ENCODE peak calls at places on chromosomes 6 and 20, in four cellular contexts. One of them, this sample, is unnamed.

GRCh38 chr6:52361945-52362442 is at the start of gene PAQR8:
- DNase-seq in GM12878: no peak
- DNase-seq in HepG2: no peak
- DNase-seq in SK-N-SH: peak
- DNase-seq in this sample: peak

GRCh38 chr6:27280540-27281000 is 31.5 kb downstream of the POM121L2 start:
- DNase-seq in GM12878: no peak
- DNase-seq in HepG2: peak
- DNase-seq in SK-N-SH: no peak
- DNase-seq in this sample: no peak

GRCh38 chr20:58645277-58645968 is 5.7 kb upstream of the STX16 start:
- DNase-seq in GM12878: no peak
- DNase-seq in HepG2: peak
- DNase-seq in SK-N-SH: no peak
- DNase-seq in this sample: no peak

GRCh38 chr6:492816-493414 is 101.4 kb downstream of the IRF4 start:
- DNase-seq in GM12878: no peak
- DNase-seq in HepG2: no peak
- DNase-seq in SK-N-SH: no peak
- DNase-seq in this sample: no peak

GRCh38 chr20:45098096-45098773 is 2.7 kb downstream of the KCNS1 start:
- DNase-seq in GM12878: no peak
- DNase-seq in HepG2: no peak
- DNase-seq in SK-N-SH: peak
- DNase-seq in this sample: no peak

GRCh38 chr20:47487175-47487917 is 14.3 kb upstream of the NCOA3 start:
- DNase-seq in GM12878: peak
- DNase-seq in HepG2: no peak
- DNase-seq in SK-N-SH: no peak
- DNase-seq in this sample: no peak

GRCh38 chr6:155313602-155314091 is 637 bp downstream of the TFB1M start:
- DNase-seq in GM12878: no peak
- DNase-seq in HepG2: peak
- DNase-seq in SK-N-SH: no peak
- DNase-seq in this sample: peak

GRCh38 chr20:34557936-34558319 is 590 bp upstream of the MAP1LC3A start:
- DNase-seq in GM12878: no peak
- DNase-seq in HepG2: no peak
- DNase-seq in SK-N-SH: peak
- DNase-seq in this sample: no peak

GRCh38 chr6:2993755-2994317 is 5.9 kb upstream of the NQO2 start:
- DNase-seq in GM12878: no peak
- DNase-seq in HepG2: peak
- DNase-seq in SK-N-SH: no peak
- DNase-seq in this sample: no peak

GRCh38 chr6:135251964-135252429 is 70.9 kb downstream of the MYB start:
- DNase-seq in GM12878: no peak
- DNase-seq in HepG2: peak
- DNase-seq in SK-N-SH: no peak
- DNase-seq in this sample: no peak

GRCh38 chr6:116763048-116763447 is 2.5 kb downstream of the FAM162B start:
- DNase-seq in GM12878: no peak
- DNase-seq in HepG2: no peak
- DNase-seq in SK-N-SH: peak
- DNase-seq in this sample: no peak

GRCh38 chr20:60365882-60366281 is 407.7 kb downstream of the CDH26 start:
- DNase-seq in GM12878: no peak
- DNase-seq in HepG2: no peak
- DNase-seq in SK-N-SH: peak
- DNase-seq in this sample: no peak

GRCh38 chr6:168834814-168835213 is 393.8 kb downstream of the SMOC2 start:
- DNase-seq in GM12878: no peak
- DNase-seq in HepG2: peak
- DNase-seq in SK-N-SH: no peak
- DNase-seq in this sample: no peak

GRCh38 chr20:62368629-62369507 is 1.8 kb upstream of the LAMA5 start:
- DNase-seq in GM12878: no peak
- DNase-seq in HepG2: peak
- DNase-seq in SK-N-SH: peak
- DNase-seq in this sample: peak
- TF ChIP-seq CTCF in GM12878: peak
- TF ChIP-seq CTCF in HepG2: peak
- TF ChIP-seq CTCF in SK-N-SH: peak
- TF ChIP-seq CTCF in this sample: peak

GRCh38 chr20:22819134-22819533 is 216.0 kb upstream of the SSTR4 start:
- DNase-seq in GM12878: no peak
- DNase-seq in HepG2: no peak
- DNase-seq in SK-N-SH: no peak
- DNase-seq in this sample: no peak
- TF ChIP-seq PBX3 in GM12878: no peak
- TF ChIP-seq PBX3 in HepG2: no peak
- TF ChIP-seq PBX3 in SK-N-SH: no peak
- TF ChIP-seq PBX3 in this sample: no peak

GRCh38 chr6:39228111-39228971 is 934 bp downstream of the KCNK5 start:
- DNase-seq in GM12878: no peak
- DNase-seq in HepG2: no peak
- DNase-seq in SK-N-SH: peak
- DNase-seq in this sample: no peak

GRCh38 chr6:39226606-39227300 is 2.5 kb downstream of the KCNK5 start:
- DNase-seq in GM12878: no peak
- DNase-seq in HepG2: no peak
- DNase-seq in SK-N-SH: no peak
- DNase-seq in this sample: no peak

GRCh38 chr6:39231386-39231785 is 2.1 kb upstream of the KCNK5 start:
- DNase-seq in GM12878: no peak
- DNase-seq in HepG2: no peak
- DNase-seq in SK-N-SH: no peak
- DNase-seq in this sample: no peak

GRCh38 chr6:39227476-39227875 is 1.8 kb downstream of the KCNK5 start:
- DNase-seq in GM12878: no peak
- DNase-seq in HepG2: no peak
- DNase-seq in SK-N-SH: no peak
- DNase-seq in this sample: no peak

DNA sequence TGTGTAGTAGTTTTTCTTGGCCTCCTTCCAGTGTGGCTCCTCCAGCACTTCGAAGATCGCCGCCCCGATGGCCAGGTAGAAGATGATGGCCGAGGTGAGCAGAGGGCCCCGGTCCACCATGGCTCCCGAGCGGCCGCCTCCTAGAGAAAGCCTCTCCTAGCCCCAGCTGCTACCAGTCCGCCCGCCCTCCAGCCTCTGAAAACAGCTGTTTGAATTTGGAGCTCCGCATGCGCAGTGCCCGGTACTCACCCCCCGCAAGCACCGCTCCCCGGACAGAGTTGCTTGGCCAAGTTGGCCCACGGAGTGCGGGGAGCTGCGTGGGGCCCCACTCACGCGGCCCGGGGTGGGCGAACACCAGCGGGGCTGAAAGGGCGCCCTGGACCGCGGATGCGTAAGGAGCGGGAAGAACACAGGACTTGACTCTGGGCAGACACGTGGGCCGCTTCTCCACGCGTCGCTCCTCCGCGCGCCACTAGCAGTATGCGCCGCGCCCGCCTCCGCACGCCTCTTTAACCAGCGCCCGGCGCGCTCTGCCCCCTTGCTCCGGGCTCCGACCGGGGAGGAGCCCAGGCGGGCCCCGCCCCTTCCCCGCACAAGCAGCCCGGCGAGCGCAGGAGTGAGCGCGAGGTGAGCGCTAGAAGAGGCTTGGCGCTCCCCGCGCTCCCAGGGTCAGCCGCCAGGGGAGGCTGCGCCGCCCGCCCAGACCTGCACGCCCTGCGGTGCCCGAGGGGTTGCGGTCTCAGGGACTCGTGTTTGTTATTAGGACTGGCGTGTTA is at the start of gene KCNK5:
- DNase-seq in GM12878: no peak
- DNase-seq in HepG2: peak
- DNase-seq in SK-N-SH: peak
- DNase-seq in this sample: peak
- TF ChIP-seq CTCF in GM12878: peak
- TF ChIP-seq CTCF in HepG2: peak
- TF ChIP-seq CTCF in SK-N-SH: peak
- TF ChIP-seq CTCF in this sample: peak

DNA sequence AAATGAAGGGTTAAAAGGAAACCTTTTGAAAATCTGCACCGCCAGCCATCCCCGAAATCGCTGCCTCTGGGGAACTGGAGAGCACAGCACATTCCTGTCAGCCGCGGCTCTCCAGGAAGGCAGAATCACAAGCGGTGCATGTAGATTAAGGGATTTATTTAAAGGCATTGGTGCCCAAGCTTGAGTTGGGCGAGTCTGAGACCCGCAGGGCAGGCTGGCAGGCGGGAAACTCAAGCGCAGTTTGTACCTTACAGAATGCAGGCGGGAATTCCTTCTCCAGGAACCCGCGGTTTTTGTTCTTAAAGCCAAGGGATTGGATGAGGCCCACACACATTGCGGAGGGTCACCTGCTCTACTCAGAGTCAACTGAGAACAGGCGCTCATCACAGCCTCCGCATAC is 10.8 kb downstream of the GPR31 start:
- DNase-seq in GM12878: no peak
- DNase-seq in HepG2: no peak
- DNase-seq in SK-N-SH: no peak
- DNase-seq in this sample: no peak
- TF ChIP-seq PBX3 in GM12878: no peak
- TF ChIP-seq PBX3 in HepG2: no peak
- TF ChIP-seq PBX3 in SK-N-SH: no peak
- TF ChIP-seq PBX3 in this sample: no peak

GRCh38 chr20:10707791-10708190 is 34.0 kb upstream of the JAG1 start:
- DNase-seq in GM12878: no peak
- DNase-seq in HepG2: no peak
- DNase-seq in SK-N-SH: no peak
- DNase-seq in this sample: no peak

GRCh38 chr20:10708342-10709185 is 34.8 kb upstream of the JAG1 start:
- DNase-seq in GM12878: no peak
- DNase-seq in HepG2: peak
- DNase-seq in SK-N-SH: no peak
- DNase-seq in this sample: peak

GRCh38 chr20:10710995-10711775 is 37.4 kb upstream of the JAG1 start:
- DNase-seq in GM12878: no peak
- DNase-seq in HepG2: peak
- DNase-seq in SK-N-SH: no peak
- DNase-seq in this sample: peak

GRCh38 chr20:10711903-10712373 is 38.1 kb upstream of the JAG1 start:
- DNase-seq in GM12878: no peak
- DNase-seq in HepG2: peak
- DNase-seq in SK-N-SH: no peak
- DNase-seq in this sample: no peak

DNA sequence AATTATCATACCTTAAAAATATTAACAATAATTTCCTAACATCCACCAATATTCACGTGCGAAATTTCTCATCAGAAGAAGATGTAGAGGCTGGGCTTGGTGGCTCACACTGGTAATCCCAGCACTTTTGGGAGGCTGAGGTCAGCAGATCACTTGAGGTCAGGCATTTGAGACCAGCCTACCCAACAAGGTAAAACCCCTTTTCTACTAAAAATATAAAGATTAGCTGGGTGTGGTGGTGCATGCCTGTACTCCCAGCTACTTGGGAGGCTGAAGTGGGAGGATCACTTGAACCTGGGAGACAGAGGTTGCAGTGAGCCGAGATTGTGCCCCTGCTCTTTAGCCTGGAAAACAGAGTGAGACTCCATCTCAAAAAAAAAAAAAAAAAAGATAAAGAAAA is 36.1 kb upstream of the JAG1 start:
- DNase-seq in GM12878: no peak
- DNase-seq in HepG2: no peak
- DNase-seq in SK-N-SH: no peak
- DNase-seq in this sample: no peak
- TF ChIP-seq CTCF in GM12878: no peak
- TF ChIP-seq CTCF in HepG2: no peak
- TF ChIP-seq CTCF in SK-N-SH: no peak
- TF ChIP-seq CTCF in this sample: no peak

DNA sequence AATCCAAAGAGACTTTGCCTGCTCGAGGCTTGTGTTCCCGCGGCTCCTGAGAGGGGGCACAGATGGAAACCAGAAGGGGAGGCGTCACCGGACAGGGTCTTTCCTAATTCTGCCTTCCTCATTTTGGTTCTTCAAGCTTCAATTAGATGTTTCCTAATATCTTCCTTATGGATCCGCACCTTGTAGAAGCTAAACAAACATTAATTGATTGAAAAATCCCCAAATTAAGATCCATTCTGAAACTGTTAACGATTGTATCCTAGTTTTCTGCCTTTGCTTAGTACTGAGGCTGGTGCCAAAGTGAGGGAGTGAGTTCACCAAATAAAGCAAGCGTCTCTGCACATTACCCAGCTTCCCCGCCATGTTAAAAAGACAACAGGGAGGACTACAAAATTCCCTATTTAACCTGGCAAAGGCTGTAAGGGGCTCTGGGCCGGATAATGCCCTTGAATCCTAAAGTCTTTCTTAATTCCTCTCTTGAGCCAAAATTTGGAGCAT is 123.2 kb downstream of the GPX5 start:
- DNase-seq in GM12878: no peak
- DNase-seq in HepG2: no peak
- DNase-seq in SK-N-SH: peak
- DNase-seq in this sample: peak
- TF ChIP-seq PBX3 in GM12878: no peak
- TF ChIP-seq PBX3 in HepG2: no peak
- TF ChIP-seq PBX3 in SK-N-SH: no peak
- TF ChIP-seq PBX3 in this sample: no peak

GRCh38 chr6:10175330-10175729 is 239.5 kb downstream of the TFAP2A start:
- DNase-seq in GM12878: no peak
- DNase-seq in HepG2: no peak
- DNase-seq in SK-N-SH: no peak
- DNase-seq in this sample: no peak

GRCh38 chr6:10174761-10175160 is 240.1 kb downstream of the TFAP2A start:
- DNase-seq in GM12878: no peak
- DNase-seq in HepG2: no peak
- DNase-seq in SK-N-SH: no peak
- DNase-seq in this sample: no peak

GRCh38 chr6:10170816-10171215 is 244.1 kb downstream of the TFAP2A start:
- DNase-seq in GM12878: no peak
- DNase-seq in HepG2: no peak
- DNase-seq in SK-N-SH: no peak
- DNase-seq in this sample: no peak

GRCh38 chr6:10177703-10178102 is 237.2 kb downstream of the TFAP2A start:
- DNase-seq in GM12878: no peak
- DNase-seq in HepG2: no peak
- DNase-seq in SK-N-SH: no peak
- DNase-seq in this sample: peak

GRCh38 chr6:10174056-10174455 is 240.8 kb downstream of the TFAP2A start:
- DNase-seq in GM12878: no peak
- DNase-seq in HepG2: no peak
- DNase-seq in SK-N-SH: no peak
- DNase-seq in this sample: no peak
- TF ChIP-seq CTCF in GM12878: no peak
- TF ChIP-seq CTCF in HepG2: no peak
- TF ChIP-seq CTCF in SK-N-SH: no peak
- TF ChIP-seq CTCF in this sample: no peak

This sample was measured in A549.